ENCODE peak calls at places on chromosomes 2 and 18, in nine cellular contexts. G is nephron progenitor cell, K is Peyer's patch, Z is NCI-H446 treated with DMSO at 0.1 percent for 48 hours, R is GF-D8, C is HFFc6, Q is GM10248, H is NCI-H2081, N is fibroblast of the conjunctiva. U is an unnamed sample.

GRCh38 chr2:69584127-69584889 is 59.2 kb downstream of the AAK1 start:
- DNase-seq in K (no peak), H (no peak), G (no peak), N (no peak), Q (no peak), C (no peak), R (peak), Z (no peak), U (no peak)

GRCh38 chr2:238924496-238925195 is 76.8 kb downstream of the TWIST2 start:
- DNase-seq in N (no peak), Q (no peak), H (peak), K (no peak), G (no peak), Z (no peak), C (no peak), R (no peak), U (no peak)

GRCh38 chr2:191299009-191299408 is 53.8 kb downstream of the MYO1B start:
- DNase-seq in R (no peak), Q (no peak), G (no peak), N (no peak), K (no peak), Z (no peak), H (no peak), C (no peak), U (no peak)

GRCh38 chr2:235647264-235647663 is 153.4 kb downstream of the AGAP1 start:
- DNase-seq in K (no peak), H (no peak), Z (no peak), G (no peak), R (no peak), N (no peak), Q (no peak), C (no peak), U (no peak)

GRCh38 chr18:44771957-44772917 is 91.5 kb downstream of the SETBP1 start:
- DNase-seq in N (peak), Z (no peak), Q (no peak), G (no peak), K (no peak), C (no peak), R (no peak), H (no peak), U (peak)

GRCh38 chr2:2542316-2542715 is 211.2 kb upstream of the MYT1L start:
- DNase-seq in Z (no peak), G (no peak), K (no peak), N (no peak), Q (no peak), R (no peak), C (no peak), H (no peak), U (no peak)

GRCh38 chr2:217551229-217551909 is 451.4 kb downstream of the TNS1 start:
- DNase-seq in G (no peak), H (no peak), Z (no peak), Q (no peak), K (no peak), N (no peak), R (no peak), C (peak), U (no peak)

GRCh38 chr2:111194835-111195621 is 74.3 kb downstream of the BCL2L11 start:
- DNase-seq in G (no peak), H (no peak), K (peak), C (no peak), N (no peak), Z (no peak), Q (peak), R (no peak), U (no peak)

GRCh38 chr2:167127135-167127534 is 238.9 kb downstream of the XIRP2 start:
- DNase-seq in H (no peak), G (no peak), K (no peak), Z (peak), C (peak), N (peak), Q (no peak), R (no peak), U (no peak)

GRCh38 chr2:1060987-1061386 is 110.3 kb downstream of the SNTG2 start:
- DNase-seq in R (no peak), K (no peak), G (no peak), Q (no peak), H (no peak), N (no peak), Z (no peak), C (no peak), U (no peak)

GRCh38 chr2:213764849-213765248 is 480.6 kb downstream of the SPAG16 start:
- DNase-seq in K (no peak), C (no peak), H (no peak), G (no peak), Z (no peak), R (no peak), N (no peak), Q (no peak), U (no peak)

GRCh38 chr2:119606674-119607073 is 62.4 kb downstream of the CFAP221 start:
- DNase-seq in Q (no peak), R (no peak), K (no peak), G (no peak), Z (no peak), H (no peak), C (no peak), N (no peak), U (no peak)

GRCh38 chr2:100453853-100454252 is 16.4 kb upstream of the NMS start:
- DNase-seq in G (no peak), C (no peak), Q (no peak), H (no peak), K (no peak), Z (no peak), R (no peak), N (no peak), U (no peak)

GRCh38 chr2:12809526-12809925 is 92.8 kb downstream of the TRIB2 start:
- DNase-seq in N (no peak), Q (no peak), Z (no peak), G (no peak), R (no peak), C (no peak), K (no peak), H (no peak), U (no peak)

U was measured in colonic mucosa.